ENCODE peak calls at places on chromosomes 5 and 9, in seven cellular contexts. V, B, F, C, X, Y and N are unnamed samples.

GRCh38 chr9:133383438-133383837 is 7.3 kb downstream of the STKLD1 start:
- DNase-seq in B (no peak), F (no peak), X (no peak), Y (no peak), C (no peak), V (no peak), N (no peak)

GRCh38 chr9:36867241-36867640 is 166.8 kb downstream of the PAX5 start:
- DNase-seq in B (peak; percentile 35), Y (no peak), F (no peak), C (no peak), V (no peak), X (no peak), N (no peak)

GRCh38 chr9:36861528-36862205 is 172.4 kb downstream of the PAX5 start:
- DNase-seq in Y (no peak), B (no peak), V (no peak), F (no peak), C (no peak), X (no peak), N (no peak)

GRCh38 chr9:135777623-135778177 is 75.7 kb downstream of the KCNT1 start:
- DNase-seq in Y (no peak), V (no peak), B (no peak), X (no peak), C (no peak), F (no peak), N (no peak)

GRCh38 chr5:96094904-96095303 is 133.3 kb upstream of the ELL2 start:
- DNase-seq in B (no peak), Y (no peak), X (no peak), C (no peak), F (no peak), V (no peak), N (peak; percentile 9)

GRCh38 chr9:81374459-81374858 is 314.9 kb downstream of the TLE1 start:
- DNase-seq in Y (no peak), V (no peak), F (no peak), B (no peak), C (no peak), X (no peak), N (no peak)

GRCh38 chr9:118553465-118553864 is 815.8 kb downstream of the BRINP1 start:
- DNase-seq in B (no peak), F (no peak), X (no peak), Y (no peak), V (no peak), C (no peak), N (no peak)

GRCh38 chr5:151037561-151038291 is 17.3 kb downstream of the GPX3 start:
- DNase-seq in Y (no peak), V (no peak), C (no peak), F (no peak), X (no peak), B (peak; percentile 81), N (no peak)

GRCh38 chr9:120856700-120857099 is 14.0 kb upstream of the PSMD5 start:
- DNase-seq in V (no peak), X (no peak), C (no peak), Y (no peak), F (peak; percentile 79), B (no peak), N (no peak)

GRCh38 chr9:123339666-123340414 is 16.2 kb upstream of the CRB2 start:
- DNase-seq in Y (no peak), B (no peak), C (no peak), V (peak; percentile 59), F (peak; percentile 47), X (no peak), N (peak; percentile 67)

GRCh38 chr5:178786859-178787499 is 56.5 kb upstream of the ZNF354A start:
- DNase-seq in X (no peak), F (no peak), V (no peak), C (no peak), B (no peak), Y (no peak), N (no peak)

GRCh38 chr5:69502375-69503143 is 10.0 kb downstream of the OCLN start:
- DNase-seq in V (no peak), B (no peak), F (no peak), Y (no peak), C (no peak), X (no peak), N (peak; percentile 69)